ENCODE peak calls at places on chromosomes 7 and 10, in eight cellular contexts. S is Peyer's patch, I is uterus, F is astrocyte of the spinal cord, J is glutamatergic neuron, G is neural crest cell, Z is left lung, R is Calu3. P is an unnamed sample.

GRCh38 chr7:83161851-83162401 is 758 bp downstream of the PCLO start:
- DNase-seq in Z (no peak), J (no peak), I (no peak), F (no peak), R (no peak), G (no peak), S (no peak), P (no peak)

GRCh38 chr7:105678811-105679495 is 97.7 kb upstream of the EFCAB10 start:
- DNase-seq in F (no peak), G (no peak), R (no peak), I (peak; percentile 73), S (peak; percentile 64), Z (peak; percentile 90), J (no peak), P (no peak)

GRCh38 chr10:133247681-133248333 is 10.2 kb downstream of the VENTX start:
- DNase-seq in I (no peak), S (no peak), J (no peak), Z (no peak), R (no peak), F (no peak), G (no peak), P (no peak)

GRCh38 chr10:132306951-132307751 is 599 bp downstream of the STK32C start:
- DNase-seq in I (no peak), S (peak; percentile 23), Z (peak; percentile 90), J (peak; percentile 66), R (peak; percentile 75), G (no peak), F (no peak), P (no peak)

GRCh38 chr7:23873306-23873705 is 163.3 kb downstream of the STK31 start:
- DNase-seq in S (no peak), G (no peak), Z (no peak), I (no peak), R (no peak), J (peak; percentile 25), F (no peak), P (no peak)

GRCh38 chr7:5041047-5041446 is 4.6 kb upstream of the RBAK start:
- DNase-seq in Z (no peak), F (no peak), I (no peak), R (no peak), S (no peak), J (no peak), G (no peak), P (no peak)

GRCh38 chr7:142168746-142169145 is 57.2 kb downstream of the MGAM2 start:
- DNase-seq in S (no peak), J (no peak), I (no peak), Z (no peak), G (no peak), F (peak; percentile 16), R (no peak), P (no peak)

GRCh38 chr7:157032644-157033482 is 22.4 kb upstream of the MNX1 start:
- DNase-seq in S (no peak), Z (no peak), G (no peak), F (no peak), R (no peak), J (no peak), I (no peak), P (no peak)

GRCh38 chr7:17097668-17098297 is 200.7 kb upstream of the AHR start:
- DNase-seq in G (no peak), J (no peak), S (no peak), R (no peak), F (no peak), I (no peak), Z (no peak), P (no peak)

GRCh38 chr7:103380395-103381191 is 33.1 kb downstream of the PSMC2 start:
- DNase-seq in S (no peak), R (no peak), I (no peak), J (no peak), F (no peak), Z (no peak), G (no peak), P (no peak)

GRCh38 chr10:32650246-32650655 is 204.3 kb downstream of the CCDC7 start:
- DNase-seq in S (no peak), F (no peak), J (no peak), Z (no peak), R (no peak), I (no peak), G (no peak), P (no peak)

GRCh38 chr10:86301971-86302370 is 64.6 kb downstream of the GRID1 start:
- DNase-seq in F (no peak), S (no peak), R (no peak), G (no peak), Z (no peak), I (no peak), J (no peak), P (peak; percentile 57)

GRCh38 chr7:102004229-102004628 is 186.8 kb downstream of the CUX1 start:
- DNase-seq in I (peak; percentile 38), G (no peak), Z (no peak), R (no peak), S (no peak), F (no peak), J (no peak), P (no peak)

GRCh38 chr10:43226851-43227845 is 39.7 kb downstream of the RASGEF1A start:
- DNase-seq in I (peak; percentile 5), Z (peak; percentile 54), S (no peak), J (peak; percentile 14), F (no peak), R (no peak), G (no peak), P (peak; percentile 53)

GRCh38 chr7:55250313-55250712 is 114.8 kb upstream of the LANCL2 start:
- DNase-seq in F (no peak), R (peak; percentile 73), G (peak; percentile 30), Z (no peak), S (no peak), J (peak; percentile 55), I (no peak), P (peak; percentile 20)

GRCh38 chr7:79308176-79308575 is 145.3 kb downstream of the MAGI2 start:
- DNase-seq in R (no peak), F (no peak), Z (no peak), I (no peak), G (no peak), S (no peak), J (no peak), P (no peak)

GRCh38 chr10:27355918-27356573 is 115.4 kb upstream of the ACBD5 start:
- DNase-seq in G (no peak), S (no peak), Z (no peak), J (no peak), F (no peak), I (no peak), R (peak; percentile 32), P (no peak)
- TF ChIP-seq CTCF in G (no peak), S (no peak), Z (no peak), J (no peak), F (no peak), I (no peak), R (no peak), P (no peak)

GRCh38 chr10:5288359-5288758 is 76.4 kb upstream of the UCN3 start:
- DNase-seq in Z (no peak), F (no peak), S (no peak), I (no peak), R (no peak), J (no peak), G (no peak), P (no peak)
- TF ChIP-seq CTCF in Z (no peak), F (no peak), S (no peak), I (no peak), R (no peak), J (no peak), G (no peak), P (no peak)

DNA sequence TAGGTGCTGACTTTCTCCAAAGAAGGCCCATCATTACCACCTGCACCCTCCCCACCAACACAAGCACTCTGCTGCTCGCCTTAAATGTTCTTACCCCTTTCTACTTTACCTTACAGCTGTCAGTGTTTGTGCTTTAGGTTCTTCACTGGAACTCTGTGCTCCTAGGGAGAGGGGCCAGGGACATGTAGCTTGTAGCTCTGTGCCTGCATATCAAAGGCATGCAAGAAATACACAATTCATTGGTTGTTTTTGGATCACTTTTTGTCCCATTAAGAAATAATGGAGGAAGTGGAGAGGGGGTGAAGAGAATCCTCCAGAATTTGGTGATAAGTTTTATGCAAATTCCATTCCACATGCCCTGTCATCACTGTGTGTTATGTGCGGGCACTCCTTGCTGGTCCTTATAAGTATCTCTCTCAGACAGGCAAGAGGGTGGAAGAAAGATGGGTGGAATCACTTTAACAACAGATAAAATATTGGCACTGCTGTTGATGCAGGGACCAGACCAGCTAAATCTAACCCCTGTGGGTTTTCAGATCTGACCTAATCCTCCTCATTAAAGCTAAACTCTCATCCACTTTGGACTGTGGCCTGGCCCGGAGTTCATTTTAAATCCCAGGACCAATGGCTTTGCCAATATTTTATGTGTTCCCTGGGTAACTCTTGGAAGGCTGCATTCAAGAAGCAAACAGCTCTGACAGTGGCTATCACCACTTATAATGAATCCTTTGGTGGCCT is 375.8 kb upstream of the NFE2L3 start:
- DNase-seq in F (no peak), S (no peak), Z (no peak), I (no peak), G (no peak), R (no peak), J (no peak), P (no peak)
- TF ChIP-seq CTCF in F (no peak), S (no peak), Z (no peak), I (no peak), G (no peak), R (no peak), J (no peak), P (no peak)

GRCh38 chr10:104642311-104643022 is 1.4 kb downstream of the SORCS3 start:
- DNase-seq in J (peak; percentile 92), S (no peak), I (no peak), Z (peak; percentile 78), F (peak; percentile 12), R (no peak), G (peak; percentile 81), P (peak; percentile 85)
- TF ChIP-seq CTCF in J (peak; percentile 67), S (no peak), I (no peak), Z (no peak), F (peak; percentile 51), R (no peak), G (peak; percentile 73), P (peak; percentile 81)

GRCh38 chr10:116627386-116627933 is 6.7 kb downstream of the PNLIPRP2 start:
- DNase-seq in F (no peak), Z (no peak), I (no peak), G (peak; percentile 53), S (no peak), J (peak; percentile 77), R (peak; percentile 63), P (no peak)
- TF ChIP-seq CTCF in F (no peak), Z (no peak), I (peak; percentile 35), G (peak; percentile 66), S (peak; percentile 5), J (peak; percentile 66), R (peak; percentile 27), P (peak; percentile 79)

P was measured in type B pancreatic cell.